ENCODE peak calls at places on chromosomes 6 and 20, in six cellular contexts. F is uterus, V is astrocyte of the spinal cord, I is adrenal gland, O is MM.1S, P is heart left ventricle. C is an unnamed sample.

GRCh38 chr6:109799664-109800063 is 108.6 kb downstream of the FIG4 start:
- DNase-seq in F (no peak), V (no peak), I (no peak), O (no peak), P (no peak), C (no peak)

GRCh38 chr6:168062346-168063289 is 16.4 kb downstream of the FRMD1 start:
- DNase-seq in F (no peak), V (no peak), I (no peak), O (no peak), P (no peak), C (no peak)

GRCh38 chr20:54928564-54928963 is 453.2 kb downstream of the DOK5 start:
- DNase-seq in F (no peak), V (no peak), I (no peak), O (no peak), P (no peak), C (no peak)

GRCh38 chr20:63290677-63291472 is 2.1 kb upstream of the COL20A1 start:
- DNase-seq in F (no peak), V (no peak), I (peak), O (peak), P (peak), C (peak)

GRCh38 chr6:156853733-156854132 is 76.6 kb downstream of the ARID1B start:
- DNase-seq in F (no peak), V (no peak), I (no peak), O (no peak), P (no peak), C (no peak)

GRCh38 chr6:42140051-42140450 is 2.4 kb downstream of the C6orf132 start:
- DNase-seq in F (no peak), V (no peak), I (peak), O (no peak), P (no peak), C (peak)

GRCh38 chr6:82987951-82988350 is 77.7 kb downstream of the UBE3D start:
- DNase-seq in F (no peak), V (no peak), I (no peak), O (no peak), P (no peak), C (peak)

GRCh38 chr6:8429821-8430220 is 5.5 kb downstream of the SLC35B3 start:
- DNase-seq in F (no peak), V (no peak), I (no peak), O (no peak), P (no peak), C (no peak)

GRCh38 chr20:46114449-46114848 is 3.7 kb upstream of the CD40 start:
- DNase-seq in F (no peak), V (no peak), I (no peak), O (no peak), P (no peak), C (no peak)

GRCh38 chr20:59824711-59825562 is 108.5 kb downstream of the SYCP2 start:
- DNase-seq in F (no peak), V (no peak), I (no peak), O (no peak), P (no peak), C (no peak)

GRCh38 chr6:161727063-161727462 is 453.2 kb upstream of the AGPAT4 start:
- DNase-seq in F (no peak), V (no peak), I (no peak), O (no peak), P (no peak), C (no peak)

GRCh38 chr6:92376711-92377110 is 1042.6 kb downstream of the EPHA7 start:
- DNase-seq in F (no peak), V (no peak), I (no peak), O (no peak), P (no peak), C (no peak)

GRCh38 chr6:158686311-158686710 is 36.5 kb downstream of the SYTL3 start:
- DNase-seq in F (no peak), V (no peak), I (no peak), O (no peak), P (no peak), C (no peak)

GRCh38 chr20:45410887-45411286 is 2.8 kb downstream of the DBNDD2 start:
- DNase-seq in F (no peak), V (no peak), I (no peak), O (no peak), P (no peak), C (no peak)

GRCh38 chr6:144296973-144297372 is 11.8 kb downstream of the UTRN start:
- DNase-seq in F (peak), V (no peak), I (peak), O (no peak), P (no peak), C (no peak)

GRCh38 chr6:139790527-139790926 is 416.1 kb upstream of the CITED2 start:
- DNase-seq in F (no peak), V (no peak), I (no peak), O (no peak), P (no peak), C (peak)

GRCh38 chr6:85431271-85431670 is 18.6 kb upstream of the NT5E start:
- DNase-seq in F (no peak), V (no peak), I (no peak), O (no peak), P (no peak), C (no peak)

GRCh38 chr6:169950558-169950957 is 199.1 kb downstream of the ERMARD start:
- DNase-seq in F (no peak), V (no peak), I (no peak), O (peak), P (no peak), C (peak)

GRCh38 chr6:152637422-152638047 is 373 bp upstream of the SYNE1 start:
- DNase-seq in F (no peak), V (peak), I (no peak), O (no peak), P (no peak), C (peak)

GRCh38 chr20:3398681-3399252 is 8.7 kb downstream of the DNAAF9 start:
- DNase-seq in F (no peak), V (no peak), I (no peak), O (no peak), P (no peak), C (peak)

GRCh38 chr6:129749749-129750120 is 39.8 kb upstream of the ARHGAP18 start:
- DNase-seq in F (no peak), V (peak), I (no peak), O (peak), P (no peak), C (peak)

GRCh38 chr6:155687645-155688044 is 232.0 kb upstream of the NOX3 start:
- DNase-seq in F (no peak), V (no peak), I (no peak), O (no peak), P (no peak), C (no peak)

GRCh38 chr6:96234476-96234875 is 218.7 kb downstream of the FUT9 start:
- DNase-seq in F (no peak), V (peak), I (no peak), O (no peak), P (no peak), C (no peak)

GRCh38 chr6:118333772-118334171 is 214.3 kb upstream of the PLN start:
- DNase-seq in F (no peak), V (no peak), I (no peak), O (no peak), P (no peak), C (no peak)

GRCh38 chr6:49966334-49966733 is 2.4 kb upstream of the DEFB114 start:
- DNase-seq in F (no peak), V (no peak), I (no peak), O (no peak), P (no peak), C (no peak)

GRCh38 chr6:66376021-66376420 is 669.0 kb upstream of the EYS start:
- DNase-seq in F (no peak), V (peak), I (no peak), O (no peak), P (no peak), C (peak)

GRCh38 chr20:63957690-63958441 is 1.6 kb upstream of the UCKL1 start:
- DNase-seq in F (no peak), V (no peak), I (no peak), O (peak), P (peak), C (no peak)

GRCh38 chr6:144264270-144265060 is 20.7 kb upstream of the UTRN start:
- DNase-seq in F (peak), V (peak), I (peak), O (no peak), P (no peak), C (peak)

GRCh38 chr6:43669922-43670622 is 17.5 kb downstream of the MRPS18A start:
- DNase-seq in F (peak), V (no peak), I (no peak), O (peak), P (no peak), C (no peak)

GRCh38 chr6:73064261-73064660 is 161.0 kb downstream of the KHDC1L start:
- DNase-seq in F (no peak), V (no peak), I (no peak), O (no peak), P (no peak), C (peak)

GRCh38 chr6:116265081-116265829 is 11.4 kb upstream of the TSPYL4 start:
- DNase-seq in F (no peak), V (no peak), I (no peak), O (no peak), P (peak), C (no peak)

GRCh38 chr6:158649289-158650143 is at the start of gene SYTL3:
- DNase-seq in F (peak), V (peak), I (peak), O (peak), P (no peak), C (peak)

GRCh38 chr20:47664744-47665143 is 120.5 kb downstream of the SULF2 start:
- DNase-seq in F (no peak), V (no peak), I (no peak), O (no peak), P (no peak), C (no peak)

GRCh38 chr6:31797607-31798006 is 2.1 kb upstream of the VARS1 start:
- DNase-seq in F (no peak), V (no peak), I (no peak), O (no peak), P (no peak), C (no peak)

GRCh38 chr6:125111219-125111983 is 42.2 kb upstream of the TPD52L1 start:
- DNase-seq in F (no peak), V (no peak), I (no peak), O (no peak), P (no peak), C (no peak)

GRCh38 chr6:40852667-40853383 is 186.2 kb downstream of the UNC5CL start:
- DNase-seq in F (no peak), V (no peak), I (no peak), O (no peak), P (no peak), C (peak)

DNA sequence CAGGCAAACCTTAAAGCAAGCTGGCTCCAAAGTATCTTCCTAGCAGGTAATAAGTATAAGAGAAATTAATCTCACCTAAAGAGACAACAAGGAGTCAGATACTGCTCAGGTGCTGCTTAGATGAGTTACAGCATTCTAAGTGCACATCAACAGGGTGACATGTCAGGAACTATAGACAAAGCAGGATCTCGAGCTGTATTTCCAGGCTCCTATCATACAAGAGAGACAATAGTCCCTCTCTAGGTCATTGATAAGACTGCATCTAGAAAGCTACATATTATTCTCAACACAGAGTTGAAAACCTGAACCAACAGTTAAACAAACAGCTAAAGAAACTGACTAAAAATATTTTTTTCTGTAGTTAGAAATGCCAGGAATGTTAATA is 3.9 kb downstream of the PTPRK start:
- DNase-seq in F (no peak), V (peak), I (no peak), O (peak), P (no peak), C (peak)
- TF ChIP-seq CTCF in F (no peak), V (peak), I (no peak), O (no peak), P (peak), C (peak)

DNA sequence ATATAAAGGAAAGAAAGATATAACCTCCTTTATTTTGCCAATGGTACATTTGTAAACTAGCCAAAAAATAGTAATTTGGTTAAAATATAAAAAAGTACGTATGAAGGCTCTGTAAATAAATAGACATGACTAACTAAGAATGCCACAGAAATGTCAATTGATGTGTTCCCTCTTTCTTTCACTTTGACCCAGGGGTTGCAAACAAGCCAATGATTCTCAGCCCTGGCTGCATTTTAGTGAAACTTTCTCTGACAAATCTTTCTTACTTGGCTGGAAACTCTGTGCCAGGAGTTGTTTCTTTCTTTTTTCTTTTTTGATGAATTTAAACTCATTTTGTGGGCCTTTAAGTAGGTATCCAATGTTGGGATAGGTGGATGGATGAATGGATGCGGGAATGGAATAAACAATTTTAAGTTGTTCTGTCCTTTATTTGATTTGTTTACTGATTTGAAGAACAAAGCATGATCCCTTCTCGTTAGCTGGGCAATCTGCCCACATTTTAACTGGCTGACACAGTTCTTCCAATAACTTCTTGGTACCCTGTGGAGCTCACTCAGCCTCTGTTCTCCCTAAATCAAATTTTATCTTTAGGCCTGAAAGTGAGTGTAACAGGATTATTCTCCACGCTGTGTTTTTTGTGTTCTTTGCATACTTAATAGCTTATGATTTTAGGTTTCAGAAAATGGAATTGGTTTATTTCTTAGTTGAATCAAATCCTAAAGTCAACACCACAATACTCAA is 58.6 kb upstream of the GCLC start:
- DNase-seq in F (peak), V (peak), I (peak), O (no peak), P (no peak), C (peak)
- H3K4me3 ChIP-seq in F (no peak), V (no peak), I (no peak), O (no peak), P (no peak), C (no peak)

GRCh38 chr6:28402197-28402596 is 2.6 kb upstream of the ZSCAN12 start:
- DNase-seq in F (no peak), V (no peak), I (no peak), O (no peak), P (no peak), C (no peak)

GRCh38 chr6:28401172-28401571 is 1.6 kb upstream of the ZSCAN12 start:
- DNase-seq in F (no peak), V (no peak), I (no peak), O (no peak), P (no peak), C (no peak)

GRCh38 chr6:28395918-28396317 is 3.6 kb downstream of the ZSCAN12 start:
- DNase-seq in F (no peak), V (no peak), I (no peak), O (no peak), P (no peak), C (no peak)

GRCh38 chr6:28400122-28400451 is 540 bp upstream of the ZSCAN12 start:
- DNase-seq in F (no peak), V (peak), I (no peak), O (no peak), P (no peak), C (no peak)

DNA sequence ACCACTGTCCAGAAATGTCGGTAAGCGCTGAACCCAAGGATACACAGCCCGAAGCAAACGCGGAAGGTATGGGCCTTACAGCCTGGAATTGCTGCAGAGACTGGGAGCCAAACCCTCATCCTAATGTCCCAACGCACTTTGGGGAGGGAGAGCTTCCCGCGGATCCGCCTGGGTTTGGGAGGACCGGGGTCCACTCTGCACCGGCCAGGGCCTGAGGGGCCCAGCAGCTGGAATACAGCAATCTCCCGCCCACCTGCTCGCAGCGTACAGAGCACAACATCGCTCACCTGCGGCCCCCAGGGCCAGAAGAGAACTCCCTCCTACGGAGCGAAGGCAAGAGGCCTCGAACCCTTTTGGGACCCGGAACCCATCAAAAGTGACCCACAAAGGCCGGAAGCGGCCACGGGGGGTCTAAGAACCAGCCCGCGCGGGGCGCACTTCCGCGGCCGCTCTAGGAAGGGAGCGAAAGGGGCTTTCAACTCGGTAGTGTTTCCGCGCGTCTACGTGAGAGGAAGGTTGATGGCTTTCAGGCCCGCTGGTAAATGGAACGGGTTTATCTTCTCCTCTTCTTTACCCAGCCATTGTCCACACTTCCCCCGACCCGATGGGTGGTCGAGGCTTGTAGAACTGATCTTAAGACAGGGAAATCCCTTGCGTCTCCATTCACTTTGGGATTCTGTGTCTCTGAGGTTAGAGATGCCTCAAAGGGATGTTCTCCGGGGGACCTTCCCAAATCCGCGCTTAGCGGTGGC is at the start of gene ZSCAN12:
- DNase-seq in F (peak), V (peak), I (peak), O (peak), P (peak), C (peak)
- TF ChIP-seq CTCF in F (peak), V (peak), I (peak), O (peak), P (peak), C (peak)

GRCh38 chr20:36465109-36466080 is 75.9 kb upstream of the MYL9 start:
- DNase-seq in F (peak), V (peak), I (peak), O (peak), P (peak), C (peak)
- H3K4me3 ChIP-seq in F (no peak), V (no peak), I (no peak), O (no peak), P (no peak), C (peak)